ENCODE peak calls at places on chromosome 22, in four cellular contexts. C, V, K and B are unnamed samples.

GRCh38 chr22:22423681-22424080 is 84.9 kb downstream of the ZNF280B start:
- DNase-seq in C (no peak), V (no peak), K (no peak), B (no peak)

GRCh38 chr22:17114173-17114957 is 6.8 kb downstream of the TMEM121B start:
- DNase-seq in C (no peak), V (no peak), K (no peak), B (no peak)

GRCh38 chr22:47858773-47859306 is 1096.4 kb downstream of the TBC1D22A start:
- DNase-seq in C (no peak), V (no peak), K (no peak), B (no peak)

GRCh38 chr22:18927573-18927972 is 8.5 kb downstream of the PRODH start:
- DNase-seq in C (no peak), V (no peak), K (no peak), B (no peak)

GRCh38 chr22:36756746-36757607 is 18.9 kb downstream of the IFT27 start:
- DNase-seq in C (peak), V (peak), K (no peak), B (no peak)

GRCh38 chr22:31088233-31088986 is 7.3 kb downstream of the SMTN start:
- DNase-seq in C (no peak), V (no peak), K (no peak), B (no peak)

GRCh38 chr22:25582946-25583345 is 18.5 kb downstream of the GRK3 start:
- DNase-seq in C (no peak), V (no peak), K (no peak), B (no peak)

GRCh38 chr22:39428597-39429071 is 28.2 kb upstream of the MGAT3 start:
- DNase-seq in C (no peak), V (peak), K (no peak), B (no peak)

GRCh38 chr22:19811811-19812771 is 42.6 kb downstream of the GNB1L start:
- DNase-seq in C (no peak), V (peak), K (no peak), B (no peak)

GRCh38 chr22:43197271-43197941 is 10.5 kb upstream of the TTLL12 start:
- DNase-seq in C (no peak), V (no peak), K (no peak), B (no peak)

GRCh38 chr22:22508274-22509176 is at the start of gene ZNF280B:
- DNase-seq in C (peak), V (peak), K (peak), B (peak)

GRCh38 chr22:43477151-43477725 is 65.4 kb downstream of the MPPED1 start:
- DNase-seq in C (no peak), V (no peak), K (no peak), B (no peak)

GRCh38 chr22:23281406-23282088 is 101.2 kb downstream of the BCR start:
- DNase-seq in C (peak), V (peak), K (peak), B (peak)

GRCh38 chr22:20988573-20989322 is 6.7 kb downstream of the LZTR1 start:
- DNase-seq in C (no peak), V (no peak), K (no peak), B (no peak)

GRCh38 chr22:31288496-31289235 is 3.6 kb downstream of the PIK3IP1 start:
- DNase-seq in C (peak), V (no peak), K (no peak), B (no peak)

GRCh38 chr22:28771195-28771791 is 1.2 kb upstream of the CCDC117 start:
- DNase-seq in C (no peak), V (no peak), K (no peak), B (no peak)

GRCh38 chr22:37746366-37747089 is 49.7 kb downstream of the TRIOBP start:
- DNase-seq in C (peak), V (peak), K (peak), B (peak)

GRCh38 chr22:22851969-22852368 is 35.6 kb upstream of the IGLL5 start:
- DNase-seq in C (no peak), V (no peak), K (no peak), B (no peak)

GRCh38 chr22:30210235-30210831 is 36.2 kb downstream of the LIF start:
- DNase-seq in C (no peak), V (no peak), K (peak), B (no peak)

GRCh38 chr22:17910561-17911311 is 113.6 kb downstream of the MICAL3 start:
- DNase-seq in C (peak), V (no peak), K (peak), B (no peak)

GRCh38 chr22:37241351-37242142 is 2.5 kb downstream of the RAC2 start:
- DNase-seq in C (no peak), V (peak), K (no peak), B (no peak)

GRCh38 chr22:26797910-26798309 is 140.5 kb downstream of the MIAT start:
- DNase-seq in C (no peak), V (no peak), K (peak), B (no peak)
- TF ChIP-seq CTCF in C (no peak), V (no peak), K (no peak), B (no peak)

GRCh38 chr22:46571642-46572250 is 34.3 kb upstream of the CELSR1 start:
- DNase-seq in C (no peak), V (peak), K (no peak), B (no peak)

GRCh38 chr22:46569848-46570695 is 32.7 kb upstream of the CELSR1 start:
- DNase-seq in C (no peak), V (peak), K (no peak), B (no peak)

GRCh38 chr22:46567471-46567870 is 30.1 kb upstream of the CELSR1 start:
- DNase-seq in C (no peak), V (no peak), K (no peak), B (no peak)

GRCh38 chr22:46569055-46569847 is 31.8 kb upstream of the CELSR1 start:
- DNase-seq in C (peak), V (peak), K (no peak), B (no peak)

GRCh38 chr22:46568102-46568809 is 30.8 kb upstream of the CELSR1 start:
- DNase-seq in C (peak), V (peak), K (no peak), B (no peak)
- TF ChIP-seq CTCF in C (no peak), V (no peak), K (peak), B (peak)

GRCh38 chr22:40856513-40857308 is at the start of the genes ST13 and XPNPEP3:
- DNase-seq in C (peak), V (peak), K (peak), B (peak)
- TF ChIP-seq CTCF in C (peak), V (peak), K (peak), B (peak)

DNA sequence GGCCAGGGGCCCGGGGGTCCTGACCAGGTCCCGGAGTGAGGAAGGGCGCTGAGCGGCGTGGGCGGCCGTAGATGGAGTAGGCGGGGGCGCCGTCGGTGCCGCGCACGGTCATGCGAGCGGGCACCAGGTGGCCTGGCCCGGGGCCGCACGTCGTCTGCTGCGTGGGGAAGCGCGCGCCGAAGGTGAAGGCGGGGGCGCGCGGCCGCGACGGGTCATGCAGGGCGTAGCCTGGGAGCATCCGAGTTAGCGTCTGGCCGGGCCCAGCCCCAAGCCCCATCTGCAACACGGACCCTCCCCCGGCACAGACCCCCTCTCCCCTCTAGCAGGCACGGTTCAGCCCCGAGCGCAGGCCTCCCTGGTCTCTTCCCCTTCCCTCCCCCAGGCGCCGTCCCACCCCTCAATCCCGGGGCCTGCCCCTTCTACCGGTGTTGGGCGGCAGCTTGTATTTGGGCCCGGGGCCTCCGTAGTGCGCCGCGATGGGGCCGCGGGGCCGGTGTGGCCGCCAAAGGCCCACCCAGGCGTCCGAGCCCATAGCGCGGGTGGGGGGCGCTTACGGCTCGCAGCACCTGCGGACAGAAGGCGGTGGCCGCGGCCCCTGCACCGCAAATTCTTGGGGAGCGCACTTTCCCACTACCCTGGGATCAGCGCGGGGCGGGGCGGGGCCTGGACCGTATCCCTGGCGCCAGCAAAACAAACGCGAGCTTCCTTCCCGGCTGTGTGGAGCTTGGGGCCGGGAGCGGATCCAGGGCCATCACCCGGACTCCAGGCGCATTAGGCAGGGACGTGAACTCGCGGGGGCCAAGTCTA is 1.9 kb upstream of the TYMP start:
- DNase-seq in C (peak), V (peak), K (peak), B (no peak)
- TF ChIP-seq CTCF in C (no peak), V (no peak), K (no peak), B (no peak)

DNA sequence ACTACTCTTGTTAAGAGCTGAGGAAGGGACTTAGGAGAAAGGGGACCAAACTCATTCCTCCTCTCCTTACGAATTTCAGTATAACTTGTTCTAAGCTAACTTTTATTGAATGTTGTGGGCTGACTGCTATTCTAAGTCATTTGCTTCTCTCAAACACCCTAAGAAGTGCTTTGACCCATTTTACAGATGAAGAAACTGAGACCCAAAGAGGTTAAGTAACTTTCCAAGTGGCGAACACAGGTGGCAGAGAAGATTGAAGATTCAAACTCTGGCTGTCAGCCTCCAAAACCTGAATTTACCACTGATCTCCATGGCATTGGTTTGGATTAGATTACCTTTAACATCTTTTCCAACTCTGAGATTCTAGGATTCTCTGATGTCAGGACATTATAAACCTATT is 52.2 kb downstream of the TIMP3 start:
- DNase-seq in C (no peak), V (no peak), K (no peak), B (no peak)
- TF ChIP-seq CTCF in C (no peak), V (no peak), K (no peak), B (no peak)

DNA sequence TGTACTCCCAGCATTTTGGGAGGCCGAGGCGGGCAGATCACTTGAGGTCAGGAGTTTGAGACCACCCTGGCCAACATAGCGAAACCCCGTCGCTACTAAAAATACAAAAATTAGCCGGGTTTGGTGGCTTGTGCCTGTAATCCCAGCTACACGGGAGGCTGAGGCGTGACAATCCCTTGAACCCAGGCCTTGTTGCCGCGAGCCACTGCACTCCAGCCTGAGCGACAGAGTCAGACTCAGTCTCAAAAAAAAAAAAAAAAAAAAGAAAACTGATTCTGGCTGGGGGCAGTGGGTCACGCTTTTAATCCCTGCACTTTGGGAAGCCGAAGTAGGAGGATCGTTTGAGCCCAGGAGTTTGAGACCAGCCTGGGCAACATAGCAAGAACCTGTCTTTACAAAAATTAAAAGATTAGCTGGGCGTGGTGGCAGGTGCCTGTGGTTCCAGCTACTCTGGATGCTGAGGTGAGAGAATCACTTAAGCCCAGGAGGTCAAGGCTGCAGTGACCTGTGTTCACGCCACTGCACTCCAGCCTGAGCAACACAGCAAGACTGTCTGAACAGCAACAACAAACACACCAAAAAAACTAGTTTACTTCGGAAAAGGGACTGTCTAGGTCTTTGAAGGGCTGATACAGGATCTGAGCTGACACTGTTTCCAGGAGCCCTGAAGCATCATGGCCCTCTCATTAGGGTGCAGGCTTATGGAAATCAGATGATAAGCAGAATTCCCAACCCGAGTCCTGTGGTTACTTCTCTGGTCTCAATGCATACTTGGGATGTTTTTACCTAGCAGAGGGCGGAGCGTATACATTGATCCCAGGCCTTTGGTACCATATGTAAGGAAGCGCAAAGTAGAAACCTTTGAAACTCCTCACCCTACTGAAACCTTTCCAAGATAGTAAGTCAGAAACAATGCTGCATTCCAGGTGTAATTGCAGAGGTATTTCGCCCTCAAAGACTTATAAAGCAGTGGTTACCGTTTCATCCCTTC is 1.8 kb upstream of the CHKB start:
- DNase-seq in C (no peak), V (peak), K (no peak), B (no peak)
- TF ChIP-seq CTCF in C (no peak), V (no peak), K (no peak), B (no peak)

DNA sequence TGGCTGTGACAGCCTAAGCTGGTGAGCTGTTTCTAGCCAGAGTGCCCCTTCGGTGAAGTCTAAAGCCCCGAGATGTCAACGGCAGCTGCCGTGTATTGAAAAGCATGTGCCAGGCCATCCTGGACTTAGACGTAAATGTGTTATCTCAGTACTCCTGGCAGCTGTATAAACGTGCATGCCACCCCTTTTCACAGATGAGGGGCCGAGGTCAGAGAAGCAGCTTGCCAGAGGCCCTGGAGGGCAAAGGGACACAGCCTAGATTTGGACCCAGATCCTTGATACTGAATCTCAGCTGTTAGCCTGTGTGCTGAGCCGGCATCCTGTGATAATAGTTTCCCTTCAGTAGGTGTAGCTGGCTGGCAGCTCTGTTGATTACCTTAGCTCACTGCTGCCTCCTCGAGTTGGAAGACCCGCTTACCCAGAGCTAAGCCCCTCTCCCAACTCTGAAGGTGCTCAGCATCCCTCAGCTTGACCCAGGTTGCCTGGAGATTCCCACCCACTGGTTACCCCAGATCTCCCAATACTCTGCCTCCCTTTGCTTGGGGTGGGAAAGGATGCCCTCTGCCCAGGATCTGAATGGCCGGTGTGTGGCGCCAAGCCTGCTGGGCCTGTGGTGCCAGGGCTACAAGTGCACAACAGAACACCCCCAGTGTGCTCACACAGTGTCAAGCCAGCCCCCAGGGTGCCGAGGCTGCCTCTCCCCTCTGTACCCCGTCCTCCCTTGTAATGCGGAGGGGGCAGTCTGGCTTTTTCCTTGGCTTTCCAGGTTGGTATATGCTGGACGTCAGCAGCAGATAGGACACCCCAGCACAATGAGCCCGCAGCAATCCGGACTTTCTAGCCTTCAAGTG is 59.8 kb upstream of the WNT7B start:
- DNase-seq in C (no peak), V (no peak), K (no peak), B (peak)
- TF ChIP-seq CTCF in C (no peak), V (no peak), K (no peak), B (no peak)

DNA sequence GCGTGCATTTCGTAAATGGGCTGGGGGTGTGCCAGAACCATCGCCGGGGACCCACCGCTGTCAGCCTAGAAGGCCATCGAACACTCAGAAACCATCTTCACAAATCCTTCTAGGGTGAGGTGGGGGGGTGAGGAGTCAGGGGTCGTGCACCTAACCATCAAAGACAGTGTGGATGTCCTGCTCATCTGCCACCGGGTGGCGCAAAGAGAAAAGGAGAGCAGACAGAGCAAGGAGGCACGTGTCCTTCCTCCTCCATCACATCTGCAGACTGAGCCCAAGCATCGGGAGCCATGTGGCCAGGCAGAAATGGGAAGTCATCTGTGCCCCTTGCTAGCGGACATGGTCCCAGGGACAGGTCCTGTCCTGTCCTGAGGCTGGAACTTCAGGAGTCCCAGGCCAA is 61.9 kb upstream of the NUP50 start:
- DNase-seq in C (peak), V (peak), K (peak), B (no peak)
- TF ChIP-seq CTCF in C (peak), V (peak), K (peak), B (peak)